ENCODE peak calls at places on chromosomes 11 and 22, in six cellular contexts. I is right atrium auricular region, G is aorta, E is psoas muscle, W is tibial artery, B is IMR-90. D is an unnamed sample. For H3K36me3 and H3K4me1, the result is how much of the 10 kb centered on the place peaks cover.

GRCh38 chr11:61342207-61342803 is 9.3 kb downstream of the TKFC start:
- DNase-seq in I (no peak), G (peak), E (no peak), W (no peak), B (no peak), D (no peak)

GRCh38 chr22:39408173-39408572 is 8.6 kb downstream of the TAB1 start:
- DNase-seq in I (no peak), G (peak), E (peak), W (no peak), B (no peak), D (no peak)

GRCh38 chr11:131760191-131760951 is 390.0 kb downstream of the NTM start:
- DNase-seq in I (no peak), G (no peak), E (no peak), W (no peak), B (peak), D (no peak)

GRCh38 chr11:106989056-106989455 is 29.2 kb downstream of the GUCY1A2 start:
- DNase-seq in I (no peak), G (no peak), E (no peak), W (no peak), B (peak), D (no peak)

GRCh38 chr22:22167791-22168189 is 76.8 kb upstream of the VPREB1 start:
- DNase-seq in I (no peak), G (no peak), E (no peak), W (no peak), B (no peak), D (no peak)

GRCh38 chr22:38959574-38959973 is 2.2 kb downstream of the APOBEC3A start:
- DNase-seq in I (no peak), G (no peak), E (no peak), W (no peak), B (no peak), D (no peak)

GRCh38 chr11:106424111-106424510 is 346.6 kb downstream of the AASDHPPT start:
- DNase-seq in I (no peak), G (no peak), E (no peak), W (no peak), B (peak), D (no peak)

GRCh38 chr11:67492801-67493547 is 10.1 kb downstream of the AIP start:
- DNase-seq in I (no peak), G (peak), E (no peak), W (no peak), B (no peak), D (no peak)

GRCh38 chr11:69812256-69812655 is 7.0 kb downstream of the FGF3 start:
- DNase-seq in I (no peak), G (no peak), E (no peak), W (no peak), B (no peak), D (no peak)

GRCh38 chr11:1924646-1925372 is 5.3 kb downstream of the TNNT3 start:
- DNase-seq in I (no peak), G (peak), E (no peak), W (no peak), B (no peak), D (peak)

GRCh38 chr11:28566643-28567042 is 458.5 kb downstream of the METTL15 start:
- DNase-seq in I (peak), G (peak), E (peak), W (peak), B (peak), D (peak)

GRCh38 chr11:113014262-113014661 is 53.0 kb downstream of the NCAM1 start:
- DNase-seq in I (no peak), G (no peak), E (no peak), W (no peak), B (no peak), D (no peak)

GRCh38 chr22:31179345-31179744 is 19.4 kb downstream of the RNF185 start:
- DNase-seq in I (no peak), G (no peak), E (no peak), W (no peak), B (peak), D (no peak)

GRCh38 chr11:116513894-116514293 is 258.9 kb downstream of the BUD13 start:
- DNase-seq in I (no peak), G (no peak), E (no peak), W (peak), B (peak), D (peak)

GRCh38 chr11:77027275-77027674 is 6.9 kb upstream of the B3GNT6 start:
- DNase-seq in I (no peak), G (no peak), E (no peak), W (no peak), B (peak), D (no peak)

GRCh38 chr11:92941676-92942571 is 27.5 kb upstream of the MTNR1B start:
- DNase-seq in I (no peak), G (no peak), E (no peak), W (no peak), B (peak), D (no peak)

GRCh38 chr11:92939305-92939704 is 30.1 kb upstream of the MTNR1B start:
- DNase-seq in I (no peak), G (no peak), E (no peak), W (no peak), B (no peak), D (no peak)
- H3K36me3 ChIP-seq in I (under half), G (under half), E (under half), W (under half), B (under half), D (under half)

GRCh38 chr22:21030032-21030431 is 2.3 kb downstream of the SLC7A4 start:
- DNase-seq in I (no peak), G (no peak), E (no peak), W (no peak), B (no peak), D (peak)

GRCh38 chr22:21028277-21029251 is 3.8 kb downstream of the SLC7A4 start:
- DNase-seq in I (no peak), G (no peak), E (no peak), W (no peak), B (no peak), D (no peak)

GRCh38 chr22:21030621-21031544 is 1.5 kb downstream of the SLC7A4 start:
- DNase-seq in I (no peak), G (no peak), E (no peak), W (no peak), B (no peak), D (peak)

GRCh38 chr22:21031545-21032036 is 770 bp downstream of the SLC7A4 start:
- DNase-seq in I (no peak), G (no peak), E (no peak), W (no peak), B (no peak), D (peak)

GRCh38 chr22:21029486-21030025 is 2.8 kb downstream of the SLC7A4 start:
- DNase-seq in I (no peak), G (no peak), E (no peak), W (no peak), B (no peak), D (no peak)
- H3K4me1 ChIP-seq in I (under half), G (under half), E (under half), W (under half), B (under half), D (under half)

DNA sequence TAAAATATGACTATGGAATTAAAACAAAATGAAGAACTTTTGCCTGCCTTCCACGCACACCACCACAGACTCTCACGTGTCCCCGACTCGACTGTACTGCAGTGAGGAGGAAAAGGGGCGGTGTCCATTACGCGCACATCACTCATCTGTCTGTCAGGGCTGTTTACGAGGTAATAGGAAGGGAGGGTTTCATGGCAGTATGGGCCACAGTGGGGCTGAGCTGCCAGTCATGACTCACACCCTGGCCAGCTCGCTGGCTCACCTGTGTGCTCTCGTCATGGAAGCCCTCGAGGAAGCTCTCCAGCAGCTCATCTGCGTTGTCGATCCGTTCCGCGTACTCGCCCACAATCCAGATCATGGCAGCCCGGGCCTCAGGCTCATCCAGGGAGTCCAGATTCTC is 33.5 kb upstream of the RASL10A start:
- DNase-seq in I (no peak), G (no peak), E (no peak), W (no peak), B (no peak), D (no peak)
- H3K36me3 ChIP-seq in I (half or more), G (under half), E (under half), W (half or more), B (half or more), D (under half)

GRCh38 chr11:105027671-105028070 is 4.7 kb upstream of the CASP5 start:
- DNase-seq in I (no peak), G (no peak), E (no peak), W (no peak), B (no peak), D (no peak)

GRCh38 chr11:105033344-105033743 is 1.6 kb downstream of the CASP1 start:
- DNase-seq in I (no peak), G (no peak), E (no peak), W (no peak), B (no peak), D (no peak)

GRCh38 chr11:105035262-105035620 is 297 bp upstream of the CASP1 start:
- DNase-seq in I (no peak), G (no peak), E (no peak), W (no peak), B (no peak), D (no peak)

GRCh38 chr11:105033781-105034180 is 1.2 kb downstream of the CASP1 start:
- DNase-seq in I (no peak), G (no peak), E (no peak), W (no peak), B (no peak), D (no peak)

DNA sequence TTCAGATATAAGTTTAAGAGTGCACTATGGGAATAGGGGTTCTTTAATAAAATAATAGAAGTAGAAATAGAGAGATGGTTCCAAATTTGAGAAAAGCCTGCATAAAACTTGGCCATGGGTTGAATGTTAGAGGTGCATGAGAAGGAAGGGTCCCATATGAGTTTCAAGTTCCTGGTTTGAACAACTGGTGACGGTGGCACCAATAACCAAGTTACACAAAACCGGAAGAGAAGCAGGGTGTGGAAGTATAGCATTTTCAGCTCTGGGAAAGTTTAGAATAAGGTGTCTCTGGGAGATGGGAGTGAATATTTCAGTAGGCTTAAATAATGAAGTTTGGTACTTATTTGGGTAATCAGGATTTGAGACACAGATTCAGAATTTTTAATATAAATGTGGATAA is 2.4 kb downstream of the CASP1 start:
- DNase-seq in I (no peak), G (no peak), E (no peak), W (no peak), B (no peak), D (no peak)
- H3K4me1 ChIP-seq in I (under half), G (under half), E (under half), W (under half), B (under half), D (under half)

DNA sequence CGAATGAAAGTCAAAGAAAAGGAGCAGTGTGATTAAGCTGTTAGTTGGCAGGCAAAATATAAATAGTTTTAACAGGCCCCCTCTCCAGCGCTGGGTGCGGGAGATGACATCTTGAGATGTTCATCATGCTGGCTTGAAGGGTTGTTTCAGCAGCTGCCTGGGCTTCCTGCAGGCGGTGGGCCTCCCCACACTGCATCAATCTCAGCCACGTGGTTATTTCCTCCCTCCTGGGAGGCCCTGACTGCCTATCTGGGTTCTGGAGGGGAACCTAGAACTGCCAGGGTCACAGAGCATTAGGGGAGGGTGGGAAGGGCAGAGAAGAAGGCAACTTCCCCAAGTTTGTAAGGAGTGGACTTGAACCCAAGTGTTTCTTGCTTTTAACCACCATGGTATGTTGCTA is 173.4 kb upstream of the SYT13 start:
- DNase-seq in I (no peak), G (no peak), E (no peak), W (no peak), B (no peak), D (no peak)
- H3K36me3 ChIP-seq in I (under half), G (under half), E (under half), W (under half), B (under half), D (under half)

DNA sequence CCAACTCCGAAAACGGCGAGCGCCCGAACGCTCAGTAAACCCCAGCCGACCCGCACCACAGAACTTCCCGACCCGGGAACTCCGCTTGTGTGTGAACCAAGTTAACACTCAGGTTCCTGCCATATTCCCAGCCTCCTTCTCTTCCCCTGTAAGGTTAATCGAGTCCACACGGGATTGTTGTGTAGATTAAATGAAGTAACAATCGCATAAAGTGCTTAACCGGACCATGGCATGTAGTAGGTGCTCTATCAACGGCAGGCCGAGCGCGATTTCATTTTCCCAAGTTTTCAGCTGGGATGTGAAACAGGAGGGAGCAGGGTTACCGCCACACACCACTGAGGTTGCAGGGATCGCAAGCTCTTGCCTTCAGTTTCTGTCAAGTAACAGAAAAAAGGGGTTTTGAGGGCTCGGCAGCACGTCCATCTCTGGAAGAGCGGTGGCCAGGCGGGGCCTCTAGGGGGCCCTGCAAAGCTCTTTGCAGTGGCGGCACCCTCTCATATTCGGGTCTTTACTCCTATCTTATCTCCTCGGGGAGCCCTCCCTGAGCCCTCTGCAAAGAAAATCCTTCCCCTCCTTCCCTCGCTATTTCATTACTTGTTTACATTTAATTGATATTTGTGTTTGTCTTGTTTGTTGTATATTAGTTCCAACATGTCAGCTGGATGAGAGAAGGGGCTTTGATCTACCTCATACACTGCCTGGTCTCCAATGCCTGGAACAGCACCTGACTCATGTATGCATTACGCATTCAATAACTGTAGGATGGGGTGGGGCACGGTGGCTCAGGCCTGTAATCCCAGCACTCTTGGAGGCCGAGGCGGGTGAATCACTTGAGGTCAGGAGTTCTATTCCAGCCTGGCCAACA is 792 bp upstream of the PLEKHA7 start:
- DNase-seq in I (no peak), G (no peak), E (no peak), W (no peak), B (no peak), D (no peak)
- H3K4me1 ChIP-seq in I (under half), G (under half), E (under half), W (under half), B (under half), D (under half)

DNA sequence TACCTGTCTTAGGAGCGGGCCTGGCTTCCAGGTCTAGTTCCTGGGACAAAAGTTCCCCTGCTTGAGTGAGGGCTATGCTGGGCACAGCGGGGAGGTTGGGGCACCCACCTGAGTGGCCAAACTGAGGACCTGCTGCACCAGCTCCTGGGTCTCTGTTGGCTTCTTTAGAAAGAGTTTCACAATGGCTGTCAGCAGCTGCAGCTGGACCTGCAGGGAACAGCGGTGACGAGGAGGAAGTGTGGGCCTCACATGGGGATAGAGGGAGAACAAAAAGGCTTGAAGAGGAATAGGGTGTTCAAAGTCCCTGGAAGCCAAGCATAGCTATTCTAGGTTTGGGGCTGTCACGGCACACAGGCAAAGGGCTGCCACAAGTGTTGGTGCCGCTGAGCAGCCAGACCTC is 26.7 kb upstream of the RASL10A start:
- DNase-seq in I (no peak), G (no peak), E (no peak), W (no peak), B (no peak), D (no peak)
- H3K36me3 ChIP-seq in I (half or more), G (under half), E (under half), W (half or more), B (half or more), D (half or more)

D was measured in left lung.